ENCODE peak calls at places on chromosomes 11 and 22, in six cellular contexts. N, L, I, R, O and S are unnamed samples.

GRCh38 chr11:90257158-90257525 is 34.3 kb upstream of the CHORDC1 start:
- DNase-seq in N (no peak), L (no peak), I (no peak), R (no peak), O (no peak), S (no peak)

GRCh38 chr11:61195710-61196109 is 7.6 kb upstream of the PGA3 start:
- DNase-seq in N (no peak), L (no peak), I (no peak), R (no peak), O (no peak), S (no peak)

GRCh38 chr22:17300926-17301325 is 68.3 kb upstream of the CECR2 start:
- DNase-seq in N (no peak), L (no peak), I (no peak), R (no peak), O (no peak), S (no peak)

GRCh38 chr11:72848846-72849466 is 34.7 kb downstream of the ATG16L2 start:
- DNase-seq in N (no peak), L (peak), I (peak), R (peak), O (peak), S (peak)

GRCh38 chr22:44685384-44686056 is 16.5 kb upstream of the PRR5 start:
- DNase-seq in N (peak), L (peak), I (peak), R (peak), O (peak), S (peak)

GRCh38 chr11:120828847-120829246 is 195.1 kb upstream of the TBCEL start:
- DNase-seq in N (no peak), L (no peak), I (no peak), R (no peak), O (no peak), S (no peak)

GRCh38 chr11:40514124-40514523 is 945.3 kb downstream of the LRRC4C start:
- DNase-seq in N (no peak), L (no peak), I (no peak), R (no peak), O (peak), S (peak)

GRCh38 chr22:27867114-27867957 is 51.7 kb downstream of the PITPNB start:
- DNase-seq in N (no peak), L (no peak), I (no peak), R (no peak), O (no peak), S (no peak)

GRCh38 chr22:22406445-22406844 is 102.1 kb downstream of the ZNF280B start:
- DNase-seq in N (no peak), L (no peak), I (no peak), R (no peak), O (no peak), S (no peak)

GRCh38 chr11:76670475-76671235 is at the start of gene LRRC32:
- DNase-seq in N (no peak), L (peak), I (peak), R (no peak), O (no peak), S (peak)

GRCh38 chr22:37747090-37747714 is 50.4 kb downstream of the TRIOBP start:
- DNase-seq in N (no peak), L (no peak), I (peak), R (no peak), O (peak), S (peak)

GRCh38 chr11:77127969-77128691 is at the start of gene MYO7A:
- DNase-seq in N (no peak), L (peak), I (peak), R (peak), O (no peak), S (peak)

GRCh38 chr11:102487214-102487613 is 34.6 kb upstream of the TMEM123 start:
- DNase-seq in N (no peak), L (no peak), I (no peak), R (no peak), O (no peak), S (no peak)

GRCh38 chr22:29309332-29310064 is 3.0 kb downstream of the GAS2L1 start:
- DNase-seq in N (no peak), L (no peak), I (peak), R (no peak), O (peak), S (no peak)

GRCh38 chr11:133531971-133532651 is at the start of gene OPCML:
- DNase-seq in N (no peak), L (no peak), I (no peak), R (no peak), O (no peak), S (peak)

GRCh38 chr11:57072640-57073039 is 83.9 kb downstream of the OR5AK2 start:
- DNase-seq in N (peak), L (no peak), I (no peak), R (no peak), O (peak), S (peak)

GRCh38 chr11:128508785-128509518 is 78.4 kb downstream of the ETS1 start:
- DNase-seq in N (no peak), L (no peak), I (no peak), R (no peak), O (peak), S (no peak)

GRCh38 chr22:29912605-29913398 is 29.8 kb downstream of the MTMR3 start:
- DNase-seq in N (no peak), L (no peak), I (no peak), R (no peak), O (peak), S (peak)

GRCh38 chr11:129700701-129701100 is 114.9 kb upstream of the TMEM45B start:
- DNase-seq in N (no peak), L (no peak), I (no peak), R (no peak), O (no peak), S (no peak)

GRCh38 chr11:25247336-25247735 is 750.5 kb downstream of the LUZP2 start:
- DNase-seq in N (no peak), L (no peak), I (no peak), R (no peak), O (peak), S (no peak)

GRCh38 chr11:132186699-132187098 is 816.3 kb downstream of the NTM start:
- DNase-seq in N (no peak), L (no peak), I (peak), R (no peak), O (no peak), S (no peak)
- TF ChIP-seq CTCF in N (no peak), L (peak), I (peak), R (no peak), O (peak), S (peak)

GRCh38 chr22:20180245-20180630 is 29.4 kb upstream of the CCDC188 start:
- DNase-seq in N (no peak), L (no peak), I (peak), R (no peak), O (no peak), S (no peak)

GRCh38 chr22:20179455-20180244 is 28.8 kb upstream of the CCDC188 start:
- DNase-seq in N (no peak), L (no peak), I (no peak), R (no peak), O (no peak), S (no peak)

GRCh38 chr22:20182378-20182777 is 31.5 kb upstream of the CCDC188 start:
- DNase-seq in N (no peak), L (no peak), I (no peak), R (no peak), O (no peak), S (no peak)

GRCh38 chr22:20180640-20181039 is 29.8 kb upstream of the CCDC188 start:
- DNase-seq in N (no peak), L (no peak), I (no peak), R (no peak), O (no peak), S (no peak)

DNA sequence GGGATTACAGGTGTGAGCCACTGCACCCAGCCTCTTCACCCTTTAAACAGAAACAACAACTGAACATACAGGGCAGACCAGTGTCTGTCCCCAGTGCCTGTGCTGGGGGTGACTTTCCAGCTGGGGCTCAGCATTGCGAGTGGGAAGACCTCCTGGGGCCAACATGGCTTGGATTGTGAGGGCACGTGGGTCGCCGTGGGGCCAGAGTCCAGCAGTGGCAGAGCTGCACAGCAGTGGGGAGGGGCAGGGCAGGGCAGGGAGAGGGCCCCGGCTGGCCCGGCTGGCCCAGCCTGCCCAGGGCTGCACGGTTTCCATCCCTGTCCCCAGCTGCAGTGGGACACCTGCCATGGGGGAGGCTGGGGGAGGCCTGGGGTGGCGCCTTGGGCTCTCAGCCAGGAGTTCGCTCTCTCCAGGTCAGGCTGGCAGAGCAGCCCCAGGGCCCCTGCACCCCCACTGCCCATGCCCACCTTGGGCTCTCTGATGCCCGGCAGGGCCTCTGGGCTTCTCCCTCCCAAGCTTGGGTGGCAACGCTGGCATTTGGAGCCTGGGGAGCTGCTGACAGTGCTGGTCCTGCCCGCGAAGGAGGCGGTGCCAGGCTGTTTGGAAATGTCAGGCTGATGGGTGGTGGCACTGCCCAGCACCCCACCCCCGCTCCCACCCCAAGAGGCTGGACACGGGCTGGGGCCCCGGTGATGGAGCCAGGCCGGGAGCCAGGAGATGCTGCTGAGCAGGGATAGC is 30.5 kb upstream of the CCDC188 start:
- DNase-seq in N (no peak), L (no peak), I (no peak), R (no peak), O (no peak), S (no peak)
- TF ChIP-seq EZH2phosphoT487 in N (no peak), L (no peak), I (no peak), R (no peak), O (no peak), S (no peak)

GRCh38 chr22:48796295-48797015 is 1031.2 kb downstream of the BRD1 start:
- DNase-seq in N (no peak), L (no peak), I (no peak), R (no peak), O (no peak), S (no peak)
- TF ChIP-seq CTCF in N (no peak), L (no peak), I (no peak), R (no peak), O (no peak), S (no peak)

GRCh38 chr11:112961751-112962747 is 829 bp downstream of the NCAM1 start:
- DNase-seq in N (no peak), L (no peak), I (peak), R (no peak), O (no peak), S (peak)

GRCh38 chr11:112963368-112963955 is 2.2 kb downstream of the NCAM1 start:
- DNase-seq in N (no peak), L (no peak), I (peak), R (no peak), O (no peak), S (peak)

GRCh38 chr11:112962854-112963367 is 1.7 kb downstream of the NCAM1 start:
- DNase-seq in N (no peak), L (no peak), I (peak), R (no peak), O (no peak), S (peak)

GRCh38 chr11:112958670-112959069 is 2.5 kb upstream of the NCAM1 start:
- DNase-seq in N (no peak), L (no peak), I (no peak), R (no peak), O (peak), S (no peak)

GRCh38 chr11:112961146-112961668 is at the start of gene NCAM1:
- DNase-seq in N (peak), L (peak), I (peak), R (peak), O (peak), S (peak)
- TF ChIP-seq EZH2phosphoT487 in N (no peak), L (no peak), I (no peak), R (no peak), O (no peak), S (no peak)

GRCh38 chr11:9969068-9969467 is 305.2 kb downstream of the SWAP70 start:
- DNase-seq in N (no peak), L (no peak), I (no peak), R (no peak), O (no peak), S (no peak)
- TF ChIP-seq CTCF in N (no peak), L (no peak), I (no peak), R (no peak), O (no peak), S (no peak)

DNA sequence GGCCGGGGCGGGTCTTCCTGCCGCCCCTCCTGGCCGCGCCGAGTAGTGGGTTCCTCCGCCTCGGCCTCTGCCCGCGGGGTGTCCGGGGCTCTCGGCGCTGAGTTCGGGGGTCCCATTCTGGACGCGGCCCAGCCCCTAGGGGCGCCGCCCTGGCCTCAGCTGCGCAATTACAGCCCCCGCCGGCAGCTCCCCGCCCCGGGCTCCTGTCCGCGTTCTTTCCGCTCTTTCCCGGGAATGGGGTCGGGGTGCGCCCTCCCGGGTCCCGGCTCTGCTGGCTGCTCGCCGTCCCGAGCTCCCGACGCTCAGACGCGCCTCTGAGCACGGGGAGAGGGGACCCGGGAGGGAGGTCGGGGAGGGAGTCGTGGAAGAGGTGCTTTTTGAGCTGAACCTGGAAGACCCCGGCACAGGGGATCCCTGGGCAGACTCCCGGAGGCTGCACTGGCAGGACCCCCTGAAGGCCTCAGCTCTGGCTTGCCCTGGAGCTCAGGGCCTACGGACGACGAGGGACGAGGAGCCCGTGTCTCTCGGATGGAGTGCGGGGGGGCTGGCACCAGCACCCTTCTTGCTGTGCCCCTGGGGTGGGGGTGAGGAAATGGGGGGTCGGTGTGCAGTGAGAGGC is 543 bp downstream of the TSPAN4 start:
- DNase-seq in N (no peak), L (no peak), I (peak), R (no peak), O (no peak), S (no peak)
- TF ChIP-seq EZH2phosphoT487 in N (no peak), L (no peak), I (no peak), R (no peak), O (no peak), S (no peak)

GRCh38 chr11:113161671-113162589 is 152.5 kb upstream of the TTC12 start:
- DNase-seq in N (no peak), L (no peak), I (no peak), R (no peak), O (no peak), S (no peak)

GRCh38 chr11:113160652-113161051 is 153.7 kb upstream of the TTC12 start:
- DNase-seq in N (no peak), L (no peak), I (no peak), R (no peak), O (no peak), S (no peak)

GRCh38 chr11:113159967-113160621 is 154.3 kb upstream of the TTC12 start:
- DNase-seq in N (no peak), L (no peak), I (no peak), R (no peak), O (no peak), S (peak)

GRCh38 chr11:113163291-113164030 is 150.9 kb upstream of the TTC12 start:
- DNase-seq in N (no peak), L (no peak), I (no peak), R (no peak), O (no peak), S (no peak)

GRCh38 chr11:113162590-113162961 is 151.8 kb upstream of the TTC12 start:
- DNase-seq in N (no peak), L (no peak), I (no peak), R (no peak), O (no peak), S (no peak)
- TF ChIP-seq CTCF in N (no peak), L (no peak), I (no peak), R (no peak), O (peak), S (no peak)